ENCODE peak calls at places on chromosome 13, in eight cellular contexts. P is K562; M is upper lobe of right lung; B is heart left ventricle; Y is pancreas; O is PC-9; X is CD4-positive, alpha-beta T cell; C is CD8-positive, alpha-beta memory T cell. D is an unnamed sample.

GRCh38 chr13:20799726-20800416 is 26.1 kb upstream of the EEF1AKMT1 start:
- DNase-seq in P (no peak), M (no peak), B (no peak), Y (no peak), O (no peak), X (no peak), C (no peak), D (no peak)

GRCh38 chr13:33321686-33322473 is 36.3 kb upstream of the STARD13 start:
- DNase-seq in P (no peak), M (no peak), B (no peak), Y (no peak), O (no peak), X (no peak), C (no peak), D (no peak)

GRCh38 chr13:50222569-50223332 is 207.5 kb downstream of the KCNRG start:
- DNase-seq in P (no peak), M (peak; percentile 83), B (peak; percentile 88), Y (peak; percentile 58), O (peak; percentile 37), X (peak; percentile 4), C (no peak), D (peak; percentile 74)

GRCh38 chr13:98575009-98575866 is 1.7 kb downstream of the STK24 start:
- DNase-seq in P (no peak), M (no peak), B (no peak), Y (no peak), O (no peak), X (no peak), C (no peak), D (no peak)

GRCh38 chr13:33051632-33052031 is 35.4 kb downstream of the KL start:
- DNase-seq in P (no peak), M (no peak), B (no peak), Y (no peak), O (no peak), X (no peak), C (no peak), D (no peak)

GRCh38 chr13:24254151-24254810 is 55.1 kb upstream of the C1QTNF9 start:
- DNase-seq in P (no peak), M (peak; percentile 78), B (no peak), Y (no peak), O (no peak), X (peak; percentile 67), C (peak; percentile 74), D (peak; percentile 59)

GRCh38 chr13:83819611-83820010 is 62.7 kb downstream of the SLITRK1 start:
- DNase-seq in P (no peak), M (no peak), B (no peak), Y (no peak), O (no peak), X (no peak), C (no peak), D (no peak)

GRCh38 chr13:21458457-21458815 is 667 bp downstream of the ZDHHC20 start:
- DNase-seq in P (peak; percentile 42), M (peak; percentile 80), B (no peak), Y (peak; percentile 57), O (peak; percentile 54), X (peak; percentile 52), C (peak; percentile 39), D (no peak)

GRCh38 chr13:92719868-92720267 is 506.7 kb upstream of the GPC6 start:
- DNase-seq in P (no peak), M (no peak), B (no peak), Y (no peak), O (no peak), X (no peak), C (no peak), D (no peak)

GRCh38 chr13:40207110-40207478 is 459.3 kb downstream of the FOXO1 start:
- DNase-seq in P (no peak), M (no peak), B (no peak), Y (no peak), O (no peak), X (no peak), C (no peak), D (no peak)

GRCh38 chr13:38350114-38350617 is 515 bp downstream of the UFM1 start:
- DNase-seq in P (peak; percentile 39), M (peak; percentile 88), B (no peak), Y (peak; percentile 70), O (peak; percentile 57), X (peak; percentile 24), C (no peak), D (peak; percentile 85)

GRCh38 chr13:105773887-105774538 is 761.4 kb downstream of the EFNB2 start:
- DNase-seq in P (no peak), M (no peak), B (no peak), Y (no peak), O (peak; percentile 76), X (no peak), C (no peak), D (no peak)

GRCh38 chr13:30668305-30668704 is 50.6 kb downstream of the USPL1 start:
- DNase-seq in P (no peak), M (no peak), B (no peak), Y (no peak), O (no peak), X (no peak), C (no peak), D (no peak)

GRCh38 chr13:32838985-32839384 is 177.2 kb upstream of the KL start:
- DNase-seq in P (no peak), M (no peak), B (no peak), Y (no peak), O (no peak), X (no peak), C (no peak), D (no peak)

GRCh38 chr13:113142876-113143275 is 15.6 kb upstream of the PROZ start:
- DNase-seq in P (no peak), M (no peak), B (no peak), Y (no peak), O (no peak), X (no peak), C (no peak), D (no peak)
- H3K27me3 ChIP-seq in P (peaks cover 19% of the 10 kb centered on the region), M (no peaks in the 10 kb centered on the region), B (no peaks in the 10 kb centered on the region), Y (no peaks in the 10 kb centered on the region), O (peaks cover 84% of the 10 kb centered on the region), X (no peaks in the 10 kb centered on the region), C (no peaks in the 10 kb centered on the region), D (no peaks in the 10 kb centered on the region)

DNA sequence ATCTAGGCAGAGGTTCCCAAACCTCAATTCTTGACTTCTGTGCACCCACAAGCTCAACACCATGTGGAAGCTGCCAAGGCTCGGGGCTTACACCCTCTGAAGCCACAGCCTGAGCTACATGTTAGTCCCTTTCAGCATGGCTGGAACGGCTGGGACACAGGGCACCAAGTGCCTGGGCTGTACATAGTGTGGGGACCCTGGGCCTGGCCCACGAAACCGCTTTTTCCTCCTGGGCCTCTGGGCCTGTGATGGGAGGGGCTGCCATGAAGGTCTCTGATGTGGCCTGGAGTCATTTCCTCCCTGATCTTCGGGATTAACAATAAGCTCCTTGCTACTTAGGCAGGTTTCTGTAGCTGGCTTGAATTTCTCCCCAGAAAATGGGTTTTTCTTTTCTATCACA is 108.1 kb downstream of the HS6ST3 start:
- DNase-seq in P (no peak), M (no peak), B (no peak), Y (no peak), O (no peak), X (no peak), C (no peak), D (no peak)
- H3K27me3 ChIP-seq in P (no peaks in the 10 kb centered on the region), M (no peaks in the 10 kb centered on the region), B (no peaks in the 10 kb centered on the region), Y (no peaks in the 10 kb centered on the region), O (peaks cover 31% of the 10 kb centered on the region), X (no peaks in the 10 kb centered on the region), C (no peaks in the 10 kb centered on the region), D (peaks cover 2% of the 10 kb centered on the region)

DNA sequence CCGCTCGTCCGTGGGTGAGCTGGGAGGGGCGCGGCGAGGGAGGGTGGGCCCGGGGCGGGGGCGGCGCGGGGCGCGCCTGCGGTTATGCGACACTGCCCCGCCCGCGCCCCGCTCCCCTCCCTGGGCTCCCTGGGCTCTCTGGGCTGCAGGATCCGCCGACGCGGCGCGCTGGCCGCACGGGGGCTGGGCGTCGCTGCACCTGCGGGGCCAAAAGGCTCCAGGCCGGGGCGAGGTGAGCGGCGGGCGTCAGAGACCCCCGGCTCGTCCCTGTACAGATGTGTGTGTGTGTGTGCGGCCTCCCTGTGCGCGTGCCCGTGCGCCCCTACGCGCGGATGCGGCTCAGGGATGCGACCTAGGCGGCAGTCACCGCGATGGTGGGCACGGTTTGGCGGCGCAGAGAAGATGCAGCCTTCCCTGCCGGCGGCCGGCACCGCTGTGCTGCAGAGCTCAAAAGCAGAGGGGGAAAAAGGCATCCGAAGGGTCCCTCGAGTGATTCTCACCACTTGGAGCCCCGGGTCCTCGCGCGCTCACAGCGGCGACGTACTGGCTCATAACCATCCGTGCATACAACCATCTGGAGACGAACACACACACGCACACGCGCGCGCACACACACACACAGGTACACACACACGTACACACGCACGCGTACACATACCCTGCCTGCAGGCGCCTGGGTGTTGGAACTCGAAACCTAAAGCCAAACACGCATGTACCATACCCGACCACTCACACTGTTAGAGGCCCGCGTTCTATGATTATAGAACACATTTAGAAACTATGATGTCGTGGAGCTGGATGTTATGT is 704 bp downstream of the ATP8A2 start:
- DNase-seq in P (peak; percentile 16), M (no peak), B (no peak), Y (no peak), O (no peak), X (no peak), C (no peak), D (no peak)
- H3K27me3 ChIP-seq in P (peaks cover 4% of the 10 kb centered on the region), M (peaks cover 59% of the 10 kb centered on the region), B (peaks cover 69% of the 10 kb centered on the region), Y (peaks cover 8% of the 10 kb centered on the region), O (peaks cover 58% of the 10 kb centered on the region), X (peaks cover 56% of the 10 kb centered on the region), C (peaks cover 25% of the 10 kb centered on the region), D (no peaks in the 10 kb centered on the region)

GRCh38 chr13:27384285-27384684 is 40.1 kb upstream of the GTF3A start:
- DNase-seq in P (no peak), M (no peak), B (no peak), Y (no peak), O (no peak), X (no peak), C (no peak), D (no peak)

GRCh38 chr13:27381601-27382000 is 42.8 kb upstream of the GTF3A start:
- DNase-seq in P (no peak), M (no peak), B (no peak), Y (no peak), O (no peak), X (no peak), C (no peak), D (no peak)

GRCh38 chr13:27379694-27380596 is 44.5 kb upstream of the GTF3A start:
- DNase-seq in P (peak; percentile 66), M (no peak), B (no peak), Y (peak; percentile 81), O (peak; percentile 55), X (peak; percentile 47), C (peak; percentile 20), D (peak; percentile 81)

GRCh38 chr13:27379126-27379525 is 45.3 kb upstream of the GTF3A start:
- DNase-seq in P (no peak), M (no peak), B (no peak), Y (no peak), O (no peak), X (no peak), C (no peak), D (no peak)

DNA sequence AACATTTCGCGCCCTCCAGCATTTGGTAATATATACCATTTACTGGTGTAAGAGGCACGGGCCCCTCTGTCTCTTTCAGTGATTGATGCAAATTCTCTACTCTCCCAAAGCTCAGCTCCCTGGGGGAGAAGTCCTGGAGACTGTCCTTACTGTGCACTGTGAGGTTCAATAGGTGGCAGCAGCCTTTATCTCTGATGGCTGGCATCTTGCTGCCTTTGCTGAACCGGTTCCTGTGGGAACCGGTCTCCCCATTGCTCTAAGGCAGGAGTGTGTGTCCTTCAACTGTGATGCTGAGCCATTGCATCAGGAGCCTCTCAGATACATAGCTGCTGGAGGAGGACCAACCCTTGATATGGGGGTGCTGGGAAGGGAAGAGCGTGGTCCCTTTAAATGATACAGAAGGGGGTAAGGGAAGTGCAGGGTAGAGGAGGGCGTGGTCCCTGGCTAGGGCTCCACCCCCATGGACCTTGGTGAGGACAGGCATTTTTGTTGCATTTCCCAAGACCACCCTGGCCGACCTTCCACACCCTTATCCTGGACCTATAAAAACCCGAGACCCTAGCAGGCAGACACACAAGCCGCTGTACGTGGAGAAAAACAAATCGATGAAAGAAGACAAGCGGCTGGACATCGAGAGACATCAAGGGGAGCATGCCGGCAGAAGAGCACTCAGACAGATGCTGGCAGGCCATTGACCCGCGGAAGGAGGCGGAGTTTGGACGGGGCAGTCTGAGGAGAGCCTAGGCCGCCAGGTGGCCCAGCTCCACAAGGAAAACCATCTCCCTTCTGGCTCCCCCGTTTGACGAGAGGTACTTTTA is 41.1 kb upstream of the GTF3A start:
- DNase-seq in P (peak; percentile 24), M (no peak), B (no peak), Y (no peak), O (no peak), X (no peak), C (no peak), D (no peak)
- H3K27me3 ChIP-seq in P (peaks cover 9% of the 10 kb centered on the region), M (peaks cover 3% of the 10 kb centered on the region), B (no peaks in the 10 kb centered on the region), Y (no peaks in the 10 kb centered on the region), O (peaks cover 25% of the 10 kb centered on the region), X (peaks cover 5% of the 10 kb centered on the region), C (no peaks in the 10 kb centered on the region), D (no peaks in the 10 kb centered on the region)

D was measured in aorta.